ENCODE peak calls at places on chromosomes 11 and 22, in nine cellular contexts. F is A549, B is adrenal gland, X is endothelial cell of umbilical vein, C is IMR-90, O is uterus, V is transverse colon, Q is thyroid gland, E is Peyer's patch. G is an unnamed sample.

GRCh38 chr11:31474083-31474482 is 35.3 kb downstream of the IMMP1L start:
- DNase-seq in F (no peak), B (no peak), X (no peak), C (no peak), O (no peak), V (no peak), Q (no peak), E (no peak), G (no peak)

GRCh38 chr11:84558085-84558905 is 1068.8 kb downstream of the DLG2 start:
- DNase-seq in F (peak; percentile 44), B (peak; percentile 53), X (peak; percentile 35), C (peak; percentile 53), O (no peak), V (peak; percentile 31), Q (peak; percentile 45), E (no peak), G (no peak)

GRCh38 chr22:41480397-41480735 is 11.4 kb downstream of the ACO2 start:
- DNase-seq in F (no peak), B (no peak), X (no peak), C (peak; percentile 92), O (no peak), V (no peak), Q (no peak), E (no peak), G (no peak)

GRCh38 chr22:33969052-33969451 is 48.8 kb upstream of the LARGE1 start:
- DNase-seq in F (no peak), B (no peak), X (no peak), C (no peak), O (no peak), V (no peak), Q (no peak), E (no peak), G (no peak)

GRCh38 chr11:92962444-92962843 is 7.0 kb upstream of the MTNR1B start:
- DNase-seq in F (no peak), B (no peak), X (no peak), C (no peak), O (no peak), V (no peak), Q (no peak), E (no peak), G (no peak)

GRCh38 chr22:30290679-30291333 is 1.5 kb upstream of the CASTOR1 start:
- DNase-seq in F (no peak), B (peak; percentile 93), X (peak; percentile 95), C (peak; percentile 48), O (peak; percentile 75), V (peak; percentile 74), Q (peak; percentile 98), E (peak; percentile 38), G (peak; percentile 92)

GRCh38 chr22:17866621-17867020 is 92.4 kb upstream of the BID start:
- DNase-seq in F (no peak), B (no peak), X (no peak), C (no peak), O (no peak), V (no peak), Q (no peak), E (no peak), G (no peak)

GRCh38 chr11:32005786-32006406 is 85.0 kb upstream of the RCN1 start:
- DNase-seq in F (no peak), B (no peak), X (no peak), C (peak; percentile 8), O (no peak), V (no peak), Q (no peak), E (no peak), G (no peak)

GRCh38 chr11:109791337-109791736 is 301.9 kb upstream of the ZC3H12C start:
- DNase-seq in F (no peak), B (no peak), X (no peak), C (no peak), O (no peak), V (no peak), Q (no peak), E (no peak), G (no peak)

GRCh38 chr11:121543981-121544380 is 91.2 kb upstream of the SORL1-AS1 start:
- DNase-seq in F (no peak), B (no peak), X (no peak), C (no peak), O (no peak), V (no peak), Q (no peak), E (no peak), G (no peak)

GRCh38 chr11:62479631-62480201 is 60.9 kb downstream of the SCGB1A1 start:
- DNase-seq in F (no peak), B (no peak), X (no peak), C (no peak), O (peak; percentile 43), V (no peak), Q (no peak), E (no peak), G (no peak)

DNA sequence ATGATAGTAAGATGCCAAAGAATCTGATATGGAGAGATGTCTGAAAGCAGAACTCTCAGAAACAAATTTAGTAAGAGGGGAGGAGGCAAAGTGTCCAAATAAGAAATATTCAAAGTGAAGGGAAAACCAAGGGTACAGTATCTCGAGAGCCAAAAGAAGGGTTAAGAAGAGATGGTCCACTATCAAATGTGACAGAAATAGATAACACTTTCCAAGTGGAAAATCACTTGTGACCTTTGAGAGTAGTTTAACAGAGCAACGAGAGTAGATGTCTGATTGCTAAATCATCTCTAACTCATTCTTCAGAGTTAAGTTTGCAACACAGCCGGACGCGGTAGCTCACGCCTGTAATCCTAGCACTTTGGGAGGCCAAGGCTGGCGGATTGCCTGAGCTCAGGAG is 4.3 kb upstream of the BUD13 start:
- DNase-seq in F (no peak), B (no peak), X (no peak), C (no peak), O (no peak), V (no peak), Q (no peak), E (no peak), G (no peak)
- TF ChIP-seq POLR2A in F (no peak), B (no peak), X (no peak), C (no peak), O (no peak), V (no peak), Q (no peak), E (no peak), G (no peak)

DNA sequence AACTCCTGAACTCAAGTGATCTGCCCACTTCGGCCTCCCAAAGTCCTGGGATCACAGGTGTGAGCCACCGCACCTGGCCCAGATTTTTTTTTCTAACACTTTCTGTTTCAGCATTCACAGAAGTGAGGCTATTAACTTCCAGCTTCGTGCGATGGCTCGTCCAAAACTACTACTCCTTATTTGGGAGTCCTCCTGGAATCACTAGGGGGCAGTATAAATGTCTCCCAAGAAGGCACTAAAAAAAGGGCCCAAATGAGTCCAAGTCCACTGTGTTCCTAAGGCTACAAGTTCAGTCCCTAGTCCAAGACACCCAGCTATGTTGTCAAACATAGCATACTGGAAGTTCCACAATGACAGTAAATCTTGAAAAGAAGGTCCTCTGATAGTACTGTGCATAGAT is 63.2 kb upstream of the BIRC3 start:
- DNase-seq in F (peak; percentile 21), B (no peak), X (no peak), C (no peak), O (no peak), V (no peak), Q (no peak), E (no peak), G (no peak)
- TF ChIP-seq CTCF in F (no peak), B (peak; percentile 10), X (peak; percentile 26), C (peak; percentile 17), O (no peak), V (no peak), Q (peak; percentile 10), E (no peak), G (no peak)

GRCh38 chr22:40241200-40241763 is 63.6 kb downstream of the TNRC6B start:
- DNase-seq in F (no peak), B (no peak), X (no peak), C (no peak), O (no peak), V (no peak), Q (no peak), E (no peak), G (no peak)

GRCh38 chr22:40239345-40239683 is 61.6 kb downstream of the TNRC6B start:
- DNase-seq in F (no peak), B (no peak), X (no peak), C (no peak), O (no peak), V (no peak), Q (no peak), E (no peak), G (no peak)

GRCh38 chr22:40238425-40239344 is 61.0 kb downstream of the TNRC6B start:
- DNase-seq in F (peak; percentile 49), B (peak; percentile 55), X (peak; percentile 74), C (peak; percentile 74), O (peak; percentile 47), V (no peak), Q (peak; percentile 20), E (no peak), G (no peak)

GRCh38 chr22:40240671-40241070 is 62.9 kb downstream of the TNRC6B start:
- DNase-seq in F (no peak), B (no peak), X (no peak), C (no peak), O (no peak), V (no peak), Q (peak; percentile 30), E (no peak), G (no peak)

DNA sequence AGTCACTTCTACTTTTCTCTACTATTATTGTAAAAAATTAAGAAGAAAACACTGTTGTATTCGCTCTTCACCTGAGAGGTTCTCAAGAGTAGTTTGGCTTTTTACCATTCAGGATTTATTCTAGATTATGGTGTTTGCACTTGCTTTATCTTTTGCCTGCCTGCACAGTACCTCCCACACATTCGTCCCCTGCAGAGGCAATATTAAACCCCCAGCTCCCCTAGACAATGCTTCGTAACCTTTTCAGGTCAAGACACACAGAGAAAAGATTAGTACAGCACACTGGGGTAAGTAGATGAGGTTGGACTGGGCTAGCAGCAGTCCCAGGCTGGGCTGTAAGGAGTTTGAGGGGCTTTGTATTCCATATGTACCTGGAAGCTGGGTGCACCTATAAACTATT is 62.4 kb downstream of the TNRC6B start:
- DNase-seq in F (no peak), B (no peak), X (no peak), C (no peak), O (no peak), V (no peak), Q (no peak), E (no peak), G (no peak)
- H3K27ac ChIP-seq in F (peak overlapping the region; percentile 87), B (no peak overlapping the region), X (no peak overlapping the region), C (no peak overlapping the region), O (no peak overlapping the region), V (no peak overlapping the region), Q (no peak overlapping the region), E (no peak overlapping the region), G (no peak overlapping the region)

DNA sequence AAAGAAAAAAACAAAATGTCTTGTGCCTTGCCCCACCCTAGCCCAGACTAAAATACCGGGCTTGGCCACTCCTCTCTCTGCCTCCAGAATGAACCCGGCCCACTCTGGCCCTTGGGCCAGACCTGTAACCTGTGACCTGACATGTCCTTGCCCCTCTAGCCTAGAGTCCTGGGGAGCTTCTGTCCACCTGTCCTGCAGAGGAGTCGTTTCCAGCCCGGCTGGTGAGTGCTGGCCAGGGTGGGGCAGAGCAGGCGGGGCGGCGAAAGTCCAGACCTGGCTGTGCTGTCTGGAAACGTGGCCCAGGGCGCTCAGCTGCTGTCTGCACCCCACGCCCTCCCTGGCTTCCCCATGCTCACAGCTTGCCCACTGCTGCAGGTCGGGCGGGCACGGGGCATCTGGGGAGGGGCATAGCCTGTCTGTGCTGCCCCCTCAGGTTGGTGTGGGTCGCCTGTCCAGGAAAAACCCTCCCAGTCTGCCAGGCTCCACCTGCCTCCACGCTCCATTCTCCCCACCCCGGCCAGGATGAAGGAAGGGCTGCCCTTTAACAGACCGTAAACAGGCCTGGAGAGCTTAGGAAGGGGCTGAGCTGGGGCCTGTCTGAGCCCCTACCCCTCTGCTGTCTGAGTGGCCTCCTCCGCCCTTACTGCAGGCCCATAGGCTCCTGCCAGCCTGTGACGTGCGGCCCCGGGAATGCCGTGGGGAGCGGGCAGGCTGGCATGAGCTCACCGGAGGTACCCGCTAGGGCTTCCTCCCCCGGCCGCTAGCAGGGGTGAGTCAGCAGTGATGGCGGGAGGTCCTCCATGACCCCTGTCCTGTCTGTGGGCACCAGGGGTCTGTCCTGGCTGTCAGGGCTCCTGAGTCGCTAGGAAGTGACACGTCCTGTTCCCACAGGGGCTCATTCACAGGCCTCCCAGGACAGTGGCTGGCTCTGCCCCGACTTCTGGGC is 1.9 kb downstream of the CD151 start:
- DNase-seq in F (peak; percentile 81), B (peak; percentile 91), X (peak; percentile 93), C (peak; percentile 69), O (peak; percentile 76), V (peak; percentile 86), Q (peak; percentile 82), E (no peak), G (peak; percentile 93)
- TF ChIP-seq POLR2A in F (peak; percentile 6), B (peak; percentile 80), X (peak; percentile 76), C (no peak), O (peak; percentile 61), V (peak; percentile 54), Q (peak; percentile 12), E (peak; percentile 45), G (peak; percentile 68)